ENCODE peak calls at places on chromosome 4, in six cellular contexts. T, K, G, H, W and P are unnamed samples.

GRCh38 chr4:123589361-123589760 is 192.8 kb downstream of the SPRY1 start:
- DNase-seq in G (no peak), T (no peak), W (no peak), K (no peak), H (no peak), P (no peak)

GRCh38 chr4:17895481-17895880 is 84.7 kb downstream of the NCAPG start:
- DNase-seq in H (no peak), T (no peak), G (no peak), W (no peak), K (no peak), P (no peak)

GRCh38 chr4:124206779-124207605 is 505.5 kb downstream of the ANKRD50 start:
- DNase-seq in G (no peak), H (no peak), W (no peak), T (no peak), K (no peak), P (no peak)

GRCh38 chr4:137370206-137370633 is 162.1 kb downstream of the PCDH18 start:
- DNase-seq in G (no peak), W (no peak), K (no peak), H (no peak), T (no peak), P (no peak)

GRCh38 chr4:133150643-133151300 is 1.7 kb downstream of the PCDH10 start:
- DNase-seq in G (no peak), W (peak; percentile 61), H (no peak), K (no peak), T (no peak), P (no peak)

GRCh38 chr4:33746979-33747378 is 2497.3 kb downstream of the ARAP2 start:
- DNase-seq in K (no peak), W (no peak), H (no peak), G (no peak), T (no peak), P (no peak)

GRCh38 chr4:164056426-164057142 is 562.1 kb downstream of the TMA16 start:
- DNase-seq in W (no peak), G (no peak), K (no peak), T (no peak), H (no peak), P (no peak)

GRCh38 chr4:177131736-177132135 is 177.9 kb upstream of the NEIL3 start:
- DNase-seq in W (no peak), K (no peak), H (no peak), T (no peak), G (no peak), P (no peak)

GRCh38 chr4:15805583-15806517 is 27.7 kb downstream of the CD38 start:
- DNase-seq in W (no peak), K (peak; percentile 61), G (peak; percentile 31), H (peak; percentile 48), T (no peak), P (no peak)

GRCh38 chr4:76310683-76311082 is 4.2 kb downstream of the STBD1 start:
- DNase-seq in K (no peak), H (no peak), G (no peak), T (no peak), W (no peak), P (no peak)

GRCh38 chr4:31088600-31089230 is 368.5 kb downstream of the PCDH7 start:
- DNase-seq in T (no peak), G (no peak), K (no peak), W (no peak), H (no peak), P (no peak)

GRCh38 chr4:85500110-85500867 is 25.3 kb downstream of the ARHGAP24 start:
- DNase-seq in G (no peak), K (no peak), T (no peak), W (no peak), H (no peak), P (no peak)

GRCh38 chr4:121154103-121154515 is 10.0 kb downstream of the TNIP3 start:
- DNase-seq in H (peak; percentile 24), W (no peak), G (no peak), T (no peak), K (no peak), P (no peak)

GRCh38 chr4:159026329-159026728 is 76.5 kb upstream of the RAPGEF2 start:
- DNase-seq in K (no peak), G (no peak), H (no peak), T (no peak), W (no peak), P (no peak)

GRCh38 chr4:21992330-21992729 is 43.8 kb upstream of the KCNIP4 start:
- DNase-seq in W (no peak), H (no peak), G (no peak), K (no peak), T (no peak), P (no peak)

GRCh38 chr4:120753854-120754253 is 168.7 kb downstream of the PRDM5 start:
- DNase-seq in T (no peak), H (no peak), W (no peak), K (no peak), G (no peak), P (no peak)

GRCh38 chr4:183205193-183205592 is 106.1 kb downstream of the WWC2 start:
- DNase-seq in G (no peak), H (no peak), T (no peak), K (no peak), W (no peak), P (no peak)

GRCh38 chr4:110041742-110042141 is 129.1 kb downstream of the EGF start:
- DNase-seq in T (no peak), W (no peak), G (no peak), K (no peak), H (no peak), P (no peak)

GRCh38 chr4:41882622-41883347 is 52.4 kb upstream of the TMEM33 start:
- DNase-seq in W (no peak), T (no peak), G (peak; percentile 42), K (peak; percentile 21), H (no peak), P (no peak)

GRCh38 chr4:16155503-16156169 is 70.6 kb downstream of the TAPT1 start:
- DNase-seq in T (no peak), G (no peak), W (no peak), H (no peak), K (no peak), P (no peak)

GRCh38 chr4:19009886-19010285 is 988.3 kb upstream of the LCORL start:
- DNase-seq in G (no peak), K (no peak), W (no peak), T (no peak), H (no peak), P (no peak)

GRCh38 chr4:141131738-141132688 is 1.3 kb downstream of the RNF150 start:
- DNase-seq in W (peak; percentile 73), K (peak; percentile 14), G (no peak), T (peak; percentile 78), H (no peak), P (peak; percentile 61)

GRCh38 chr4:1983846-1984405 is 24.8 kb downstream of the NELFA start:
- DNase-seq in H (no peak), K (no peak), G (no peak), T (peak; percentile 78), W (no peak), P (peak; percentile 43)
- H3K36me3 ChIP-seq in H (peaks cover 12% of the 10 kb centered on the region), K (peaks cover 2% of the 10 kb centered on the region), G (peaks cover 64% of the 10 kb centered on the region), T (peaks cover 93% of the 10 kb centered on the region), W (peaks cover 70% of the 10 kb centered on the region), P (no peaks in the 10 kb centered on the region)

DNA sequence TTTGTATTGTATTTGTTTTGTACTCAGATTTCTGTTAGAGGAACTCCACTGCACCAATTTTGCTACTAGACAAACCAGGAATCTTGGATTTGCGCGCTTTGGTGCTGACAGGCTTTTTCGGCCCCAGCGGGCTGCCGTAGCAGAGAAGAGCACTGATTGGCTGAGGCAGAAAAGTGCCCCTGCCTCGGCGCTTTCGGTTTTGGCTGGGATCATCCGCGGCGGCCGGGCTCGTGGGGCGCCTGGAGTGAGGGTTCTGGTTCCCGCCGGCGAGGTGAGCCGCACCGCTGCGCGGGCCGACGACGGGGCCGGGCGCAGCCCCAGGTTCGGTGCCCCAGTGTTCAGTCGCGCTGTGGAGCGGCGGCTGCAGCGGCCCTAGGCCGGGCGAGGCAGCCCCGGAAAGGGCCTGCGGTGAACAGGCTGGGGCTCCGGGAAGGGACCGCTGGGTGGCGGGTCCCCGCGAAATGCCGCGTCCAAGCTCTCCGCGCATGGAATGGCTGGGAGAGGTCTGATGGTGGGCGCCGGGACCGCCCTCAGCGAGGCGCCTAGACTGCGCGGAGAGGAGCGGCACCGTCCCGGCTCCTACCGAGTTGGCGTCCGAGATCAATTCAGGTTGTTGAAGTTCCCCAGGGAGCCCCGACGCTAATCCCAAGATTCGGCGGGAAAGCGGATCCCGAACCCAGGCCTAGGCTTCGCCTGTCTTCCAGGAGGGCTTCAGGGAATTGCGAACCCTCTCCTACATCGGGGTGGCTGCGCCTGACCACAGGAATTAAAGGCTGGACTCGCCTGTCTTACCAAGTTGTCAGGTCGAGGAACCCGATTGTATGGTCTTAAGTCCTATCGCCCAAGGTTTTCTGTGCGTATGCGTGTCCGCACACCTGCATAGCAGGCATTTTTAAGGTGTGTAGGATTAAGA is at the start of gene LSM6:
- DNase-seq in H (peak; percentile 36), W (peak; percentile 91), T (peak; percentile 91), G (peak; percentile 89), K (peak; percentile 82), P (peak; percentile 83)
- TF ChIP-seq POLR2A in H (peak; percentile 87), W (no peak), T (no peak), G (peak; percentile 35), K (peak; percentile 34), P (peak; percentile 66)

DNA sequence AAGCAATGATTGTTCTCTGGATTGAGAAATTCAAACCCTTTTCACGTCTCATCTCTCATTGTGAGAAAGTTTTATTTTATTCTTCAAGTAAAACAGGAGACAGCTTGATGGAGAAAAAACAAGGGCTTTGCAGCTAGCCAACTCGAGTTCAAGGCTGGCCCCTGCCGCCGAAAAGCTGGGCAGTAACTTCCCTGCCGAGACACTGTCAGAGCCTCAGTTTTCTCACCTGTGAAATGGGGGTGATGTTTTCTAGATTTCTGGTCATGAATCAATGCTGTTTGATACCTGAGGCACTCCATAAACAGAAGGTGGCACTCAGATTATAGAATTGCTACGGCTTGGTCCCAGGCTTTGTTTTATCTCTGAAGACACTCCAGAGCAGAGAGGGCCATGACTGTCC is 33.3 kb downstream of the HMX1 start:
- DNase-seq in H (no peak), T (peak; percentile 29), G (no peak), W (no peak), K (no peak), P (no peak)
- TF ChIP-seq EP300 in H (no peak), T (no peak), G (no peak), W (no peak), K (no peak), P (no peak)

DNA sequence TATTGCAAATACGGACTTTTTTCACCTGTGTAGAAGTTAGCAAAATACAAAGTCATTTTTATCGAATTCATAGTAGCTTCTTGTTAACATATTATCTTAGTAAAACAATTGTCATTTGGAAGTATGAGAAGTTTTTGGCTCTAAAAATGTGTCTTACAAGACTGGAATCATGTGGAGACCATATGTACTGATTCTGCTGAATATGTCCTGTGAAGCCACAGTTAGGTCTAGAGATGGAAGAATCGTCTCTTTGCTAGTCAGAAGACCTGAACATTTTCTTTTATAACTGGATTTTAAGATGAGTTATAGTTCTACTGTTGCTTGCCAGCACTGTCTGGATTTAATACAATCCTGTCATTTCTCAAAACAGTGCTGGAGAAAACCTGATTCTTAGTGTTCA is 29.0 kb downstream of the TMEM165 start:
- DNase-seq in T (no peak), H (no peak), K (no peak), W (no peak), G (no peak), P (no peak)
- H3K36me3 ChIP-seq in T (peaks cover 91% of the 10 kb centered on the region), H (peaks cover 24% of the 10 kb centered on the region), K (no peaks in the 10 kb centered on the region), W (peaks cover 26% of the 10 kb centered on the region), G (peaks cover 47% of the 10 kb centered on the region), P (no peaks in the 10 kb centered on the region)